ENCODE peak calls at places on chromosomes 13 and 19, in nine cellular contexts. P, L, O, M, S, D, K, A and Q are unnamed samples.

GRCh38 chr19:13764101-13764807 is at the start of gene MRI1:
- DNase-seq in P (peak), L (peak), O (peak), M (peak), S (peak), D (peak), K (peak), A (peak), Q (no peak)

GRCh38 chr19:51754106-51754505 is 2.4 kb upstream of the FPR1 start:
- DNase-seq in P (no peak), L (no peak), O (no peak), M (no peak), S (no peak), D (no peak), K (no peak), A (no peak), Q (no peak)

GRCh38 chr13:45416521-45417125 is 1.6 kb downstream of the SLC25A30 start:
- DNase-seq in P (peak), L (no peak), O (no peak), M (no peak), S (no peak), D (no peak), K (no peak), A (no peak), Q (no peak)

GRCh38 chr19:33133438-33134031 is 1.6 kb downstream of the WDR88 start:
- DNase-seq in P (no peak), L (no peak), O (no peak), M (no peak), S (no peak), D (no peak), K (no peak), A (no peak), Q (no peak)

GRCh38 chr13:36344886-36345437 is 1.2 kb downstream of the SPART start:
- DNase-seq in P (no peak), L (no peak), O (no peak), M (no peak), S (no peak), D (no peak), K (no peak), A (no peak), Q (peak)

GRCh38 chr13:30739646-30740642 is 4.6 kb downstream of the ALOX5AP start:
- DNase-seq in P (no peak), L (peak), O (peak), M (peak), S (no peak), D (peak), K (peak), A (peak), Q (no peak)

GRCh38 chr19:9819590-9819898 is 665 bp upstream of the FBXL12 start:
- DNase-seq in P (no peak), L (no peak), O (no peak), M (no peak), S (no peak), D (no peak), K (no peak), A (no peak), Q (no peak)

GRCh38 chr19:48558018-48558684 is 6.2 kb downstream of the SULT2B1 start:
- DNase-seq in P (no peak), L (peak), O (no peak), M (peak), S (no peak), D (no peak), K (no peak), A (no peak), Q (peak)

GRCh38 chr13:62293081-62293480 is 877.4 kb upstream of the PCDH20 start:
- DNase-seq in P (no peak), L (no peak), O (no peak), M (no peak), S (no peak), D (no peak), K (no peak), A (no peak), Q (no peak)

GRCh38 chr19:38710928-38711725 is 33.1 kb downstream of the CAPN12 start:
- DNase-seq in P (no peak), L (no peak), O (no peak), M (no peak), S (no peak), D (no peak), K (no peak), A (no peak), Q (no peak)

GRCh38 chr13:18959996-18960395 is 221.6 kb downstream of the TUBA3C start:
- DNase-seq in P (no peak), L (no peak), O (no peak), M (no peak), S (no peak), D (no peak), K (no peak), A (no peak), Q (no peak)

GRCh38 chr13:71304861-71305260 is 562.1 kb downstream of the DACH1 start:
- DNase-seq in P (no peak), L (no peak), O (no peak), M (no peak), S (no peak), D (no peak), K (no peak), A (no peak), Q (no peak)

GRCh38 chr13:47175172-47175806 is 278.4 kb upstream of the HTR2A start:
- DNase-seq in P (no peak), L (no peak), O (no peak), M (peak), S (no peak), D (no peak), K (no peak), A (no peak), Q (no peak)

GRCh38 chr19:29503140-29503758 is 22.5 kb upstream of the VSTM2B start:
- DNase-seq in P (no peak), L (no peak), O (no peak), M (no peak), S (no peak), D (no peak), K (no peak), A (no peak), Q (no peak)

GRCh38 chr19:10092648-10093294 is 6.7 kb downstream of the SHFL start:
- DNase-seq in P (no peak), L (no peak), O (no peak), M (no peak), S (no peak), D (no peak), K (no peak), A (no peak), Q (no peak)

GRCh38 chr13:64928704-64929499 is 2301.2 kb downstream of the PCDH9 start:
- DNase-seq in P (no peak), L (no peak), O (no peak), M (peak), S (no peak), D (no peak), K (no peak), A (no peak), Q (no peak)

GRCh38 chr13:112062047-112062618 is 4.8 kb upstream of the SOX1 start:
- DNase-seq in P (no peak), L (no peak), O (no peak), M (no peak), S (no peak), D (no peak), K (no peak), A (no peak), Q (no peak)

GRCh38 chr19:36837525-36837901 is 674 bp downstream of the ZNF790 start:
- DNase-seq in P (no peak), L (no peak), O (no peak), M (no peak), S (no peak), D (no peak), K (no peak), A (no peak), Q (no peak)

GRCh38 chr19:45670670-45671453 is 2.8 kb downstream of the GIPR start:
- DNase-seq in P (peak), L (peak), O (peak), M (no peak), S (no peak), D (peak), K (no peak), A (peak), Q (peak)

GRCh38 chr19:9885077-9885552 is 50.0 kb downstream of the PIN1 start:
- DNase-seq in P (no peak), L (no peak), O (no peak), M (peak), S (no peak), D (no peak), K (no peak), A (no peak), Q (no peak)

GRCh38 chr13:34277971-34278370 is 460.0 kb downstream of the RFC3 start:
- DNase-seq in P (no peak), L (no peak), O (no peak), M (no peak), S (no peak), D (no peak), K (no peak), A (no peak), Q (no peak)

GRCh38 chr19:16571689-16572331 is 405 bp downstream of the SLC35E1 start:
- DNase-seq in P (no peak), L (no peak), O (no peak), M (no peak), S (no peak), D (peak), K (no peak), A (no peak), Q (peak)